ENCODE peak calls at places on chromosomes 13 and 19, in seven cellular contexts. W, T, J, Y, R, N and A are unnamed samples.

GRCh38 chr19:42062381-42062780 is 7.6 kb downstream of the GRIK5 start:
- DNase-seq in W (no peak), T (no peak), J (no peak), Y (no peak), R (no peak), N (peak; percentile 27), A (no peak)

GRCh38 chr19:5150902-5151741 is 182.2 kb downstream of the KDM4B start:
- DNase-seq in W (no peak), T (no peak), J (no peak), Y (no peak), R (no peak), N (peak; percentile 55), A (peak; percentile 41)

GRCh38 chr13:110404321-110404720 is 97.2 kb downstream of the COL4A2 start:
- DNase-seq in W (no peak), T (no peak), J (no peak), Y (no peak), R (no peak), N (no peak), A (no peak)

GRCh38 chr19:12641456-12641855 is 25.1 kb downstream of the MAN2B1 start:
- DNase-seq in W (no peak), T (no peak), J (no peak), Y (no peak), R (no peak), N (no peak), A (no peak)

GRCh38 chr19:6765738-6766356 is 1.4 kb downstream of the SH2D3A start:
- DNase-seq in W (peak; percentile 89), T (no peak), J (no peak), Y (no peak), R (peak; percentile 95), N (no peak), A (peak; percentile 95)

GRCh38 chr13:108943842-108944241 is 314.4 kb downstream of the MYO16 start:
- DNase-seq in W (no peak), T (no peak), J (no peak), Y (no peak), R (no peak), N (no peak), A (no peak)

GRCh38 chr13:108961542-108962125 is 332.2 kb downstream of the MYO16 start:
- DNase-seq in W (no peak), T (peak; percentile 62), J (no peak), Y (no peak), R (no peak), N (no peak), A (no peak)

GRCh38 chr13:80558074-80558473 is 217.1 kb upstream of the SPRY2 start:
- DNase-seq in W (no peak), T (no peak), J (no peak), Y (no peak), R (no peak), N (no peak), A (no peak)

GRCh38 chr19:1369214-1369805 is 14.4 kb upstream of the NDUFS7 start:
- DNase-seq in W (no peak), T (no peak), J (no peak), Y (no peak), R (no peak), N (no peak), A (no peak)

GRCh38 chr19:3565177-3565576 is 7.6 kb upstream of the HMG20B start:
- DNase-seq in W (no peak), T (peak; percentile 28), J (peak; percentile 89), Y (no peak), R (no peak), N (no peak), A (no peak)

GRCh38 chr19:54431255-54431838 is 16.1 kb downstream of the TTYH1 start:
- DNase-seq in W (no peak), T (peak; percentile 28), J (peak; percentile 16), Y (no peak), R (peak; percentile 28), N (no peak), A (peak; percentile 84)

GRCh38 chr19:6340493-6341201 is 7.2 kb upstream of the ACER1 start:
- DNase-seq in W (no peak), T (no peak), J (no peak), Y (no peak), R (no peak), N (no peak), A (no peak)

GRCh38 chr13:78152415-78152814 is 233.8 kb upstream of the EDNRB start:
- DNase-seq in W (no peak), T (no peak), J (no peak), Y (no peak), R (no peak), N (no peak), A (no peak)

GRCh38 chr13:75061909-75062308 is 420.1 kb downstream of the TBC1D4 start:
- DNase-seq in W (no peak), T (peak; percentile 20), J (no peak), Y (no peak), R (no peak), N (no peak), A (no peak)

GRCh38 chr13:69389899-69390298 is 717.7 kb upstream of the ATXN8OS start:
- DNase-seq in W (no peak), T (no peak), J (no peak), Y (no peak), R (no peak), N (no peak), A (no peak)

GRCh38 chr13:110537116-110537515 is 24.4 kb downstream of the RAB20 start:
- DNase-seq in W (no peak), T (no peak), J (no peak), Y (no peak), R (no peak), N (no peak), A (peak; percentile 54)

GRCh38 chr13:26473571-26474230 is 83.8 kb upstream of the WASF3 start:
- DNase-seq in W (no peak), T (no peak), J (no peak), Y (no peak), R (no peak), N (no peak), A (no peak)

GRCh38 chr19:14363203-14364097 is 17.8 kb upstream of the ADGRE5 start:
- DNase-seq in W (peak; percentile 88), T (peak; percentile 42), J (peak; percentile 76), Y (no peak), R (peak; percentile 75), N (peak; percentile 91), A (peak; percentile 84)

GRCh38 chr13:44402902-44403719 is 29.5 kb downstream of the SERP2 start:
- DNase-seq in W (no peak), T (no peak), J (no peak), Y (no peak), R (peak; percentile 65), N (no peak), A (no peak)
- H3K4me3 ChIP-seq in W (no peak overlapping the region), T (no peak overlapping the region), J (no peak overlapping the region), Y (no peak overlapping the region), R (no peak overlapping the region), N (no peak overlapping the region), A (no peak overlapping the region)

GRCh38 chr13:25380741-25381324 is 9.1 kb downstream of the ATP8A2 start:
- DNase-seq in W (no peak), T (no peak), J (no peak), Y (no peak), R (no peak), N (no peak), A (no peak)

GRCh38 chr13:25375727-25376358 is 4.1 kb downstream of the ATP8A2 start:
- DNase-seq in W (no peak), T (peak; percentile 31), J (peak; percentile 28), Y (no peak), R (peak; percentile 9), N (no peak), A (no peak)

GRCh38 chr13:25378528-25378927 is 6.8 kb downstream of the ATP8A2 start:
- DNase-seq in W (no peak), T (no peak), J (no peak), Y (no peak), R (no peak), N (no peak), A (no peak)

GRCh38 chr13:25380082-25380481 is 8.3 kb downstream of the ATP8A2 start:
- DNase-seq in W (no peak), T (no peak), J (peak; percentile 14), Y (no peak), R (no peak), N (no peak), A (no peak)

GRCh38 chr13:25377244-25377962 is 5.6 kb downstream of the ATP8A2 start:
- DNase-seq in W (no peak), T (no peak), J (no peak), Y (no peak), R (no peak), N (no peak), A (no peak)
- TF ChIP-seq CTCF in W (no peak), T (no peak), J (no peak), Y (no peak), R (no peak), N (no peak), A (no peak)

DNA sequence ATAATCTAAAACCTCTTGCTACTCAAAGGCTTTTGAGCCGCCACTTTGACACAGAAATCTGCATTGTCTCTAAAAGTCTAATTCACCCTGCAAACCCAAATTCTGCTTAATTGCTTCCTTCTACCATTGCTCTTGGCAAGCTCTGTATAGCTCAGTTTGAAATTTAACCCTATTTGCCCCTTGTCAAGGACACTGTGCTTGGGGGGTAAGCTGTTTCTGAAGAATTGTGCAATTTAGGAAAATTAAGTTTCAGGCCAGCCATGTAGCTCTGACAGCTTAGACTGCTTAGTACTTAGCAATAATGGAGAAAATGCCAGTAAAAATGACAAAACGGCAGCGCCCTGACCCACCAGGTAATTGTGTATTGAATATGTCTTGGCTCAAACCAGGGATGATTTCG is 282.2 kb downstream of the OLFM4 start:
- DNase-seq in W (no peak), T (no peak), J (no peak), Y (no peak), R (no peak), N (no peak), A (no peak)
- H3K27ac ChIP-seq in W (no peak overlapping the region), T (no peak overlapping the region), J (no peak overlapping the region), Y (no peak overlapping the region), R (no peak overlapping the region), N (no peak overlapping the region), A (no peak overlapping the region)

GRCh38 chr19:45046355-45046754 is 7.5 kb downstream of the CLASRP start:
- DNase-seq in W (no peak), T (no peak), J (no peak), Y (no peak), R (no peak), N (no peak), A (no peak)
- H3K4me3 ChIP-seq in W (no peak overlapping the region), T (no peak overlapping the region), J (no peak overlapping the region), Y (no peak overlapping the region), R (no peak overlapping the region), N (no peak overlapping the region), A (no peak overlapping the region)

DNA sequence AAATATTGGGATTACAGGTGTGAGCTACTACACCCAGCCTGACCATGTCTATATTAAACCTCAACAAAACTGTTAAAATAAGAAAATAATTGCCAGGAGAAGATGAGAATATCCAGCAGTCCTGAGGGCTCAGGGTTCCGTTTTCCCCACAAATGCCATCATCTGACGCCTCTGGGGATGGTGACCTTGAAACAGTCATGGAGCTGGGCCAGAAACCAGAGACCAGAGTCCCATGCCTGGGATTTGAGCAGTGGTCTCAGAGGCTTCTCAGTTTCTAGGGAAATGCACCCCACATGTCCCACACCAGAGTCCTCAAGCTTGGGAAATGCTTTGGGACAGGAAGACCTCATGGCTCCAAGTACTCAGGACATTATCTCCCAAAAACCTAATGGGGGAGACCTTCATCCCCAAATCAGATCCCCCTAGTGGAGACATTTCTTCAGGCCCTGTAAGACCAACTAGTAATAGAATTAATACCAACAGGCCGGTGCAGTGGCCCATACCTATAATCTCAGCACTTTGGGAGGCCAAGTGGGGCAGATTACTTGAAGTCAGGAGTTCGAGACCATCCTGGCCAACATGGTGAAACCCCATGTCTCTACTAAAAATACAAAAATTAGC is 2.9 kb upstream of the MAP1S start:
- DNase-seq in W (no peak), T (no peak), J (no peak), Y (no peak), R (no peak), N (no peak), A (no peak)
- TF ChIP-seq CTCF in W (no peak), T (no peak), J (peak; percentile 36), Y (no peak), R (no peak), N (no peak), A (no peak)